ENCODE peak calls at places on chromosomes 12 and 14, in six cellular contexts. O is cardiac fibroblast, V is mesenchymal stem cell, Y is neural crest cell, Z is colonic mucosa, H is cerebellar cortex. A is an unnamed sample.
A peak's percentile ranks its signal among the peaks of the same experiment; 100 is the strongest.

GRCh38 chr12:132124766-132125425 is 19.2 kb downstream of the DDX51 start:
- DNase-seq in O (no peak), V (no peak), Y (no peak), Z (no peak), H (no peak), A (no peak)

GRCh38 chr14:56057071-56057865 is 60.9 kb upstream of the PELI2 start:
- DNase-seq in O (no peak), V (no peak), Y (no peak), Z (no peak), H (no peak), A (no peak)

GRCh38 chr12:97275261-97276197 is 187.1 kb upstream of the RMST start:
- DNase-seq in O (no peak), V (no peak), Y (peak; percentile 72), Z (no peak), H (peak; percentile 26), A (no peak)

GRCh38 chr12:6390084-6390799 is 6.3 kb downstream of the LTBR start:
- DNase-seq in O (no peak), V (no peak), Y (no peak), Z (peak; percentile 63), H (no peak), A (no peak)

GRCh38 chr14:26730929-26731618 is 133.2 kb upstream of the NOVA1 start:
- DNase-seq in O (peak; percentile 36), V (peak; percentile 33), Y (peak; percentile 8), Z (peak; percentile 17), H (peak; percentile 17), A (no peak)

GRCh38 chr12:50988051-50988450 is 35.7 kb downstream of the HIGD1C start:
- DNase-seq in O (peak; percentile 25), V (no peak), Y (no peak), Z (no peak), H (no peak), A (no peak)

GRCh38 chr12:118436002-118436724 is 59.8 kb downstream of the SUDS3 start:
- DNase-seq in O (peak; percentile 8), V (no peak), Y (peak; percentile 15), Z (no peak), H (peak; percentile 10), A (peak; percentile 19)

GRCh38 chr12:49941556-49942511 is 8.7 kb upstream of the AQP2 start:
- DNase-seq in O (no peak), V (no peak), Y (no peak), Z (no peak), H (no peak), A (no peak)

GRCh38 chr12:58725400-58726105 is 194.8 kb downstream of the LRIG3 start:
- DNase-seq in O (no peak), V (no peak), Y (no peak), Z (no peak), H (no peak), A (no peak)

GRCh38 chr14:52369305-52369781 is 55.2 kb downstream of the PTGER2 start:
- DNase-seq in O (peak; percentile 90), V (no peak), Y (no peak), Z (no peak), H (no peak), A (no peak)

GRCh38 chr14:100474176-100474575 is 113.0 kb downstream of the BEGAIN start:
- DNase-seq in O (no peak), V (no peak), Y (no peak), Z (no peak), H (no peak), A (no peak)

GRCh38 chr12:25054076-25054782 is 105.3 kb upstream of the BCAT1 start:
- DNase-seq in O (peak; percentile 35), V (no peak), Y (no peak), Z (no peak), H (no peak), A (no peak)

GRCh38 chr12:64825143-64826011 is 930 bp downstream of the TBC1D30 start:
- DNase-seq in O (no peak), V (no peak), Y (no peak), Z (no peak), H (peak; percentile 55), A (peak; percentile 2)

GRCh38 chr14:45246633-45247173 is 6.3 kb downstream of the MIS18BP1 start:
- DNase-seq in O (no peak), V (no peak), Y (no peak), Z (no peak), H (no peak), A (no peak)

GRCh38 chr12:42130670-42131402 is 13.8 kb downstream of the GXYLT1 start:
- DNase-seq in O (peak; percentile 82), V (peak; percentile 54), Y (no peak), Z (no peak), H (no peak), A (peak; percentile 53)

GRCh38 chr12:54201001-54201794 is 12.4 kb upstream of the SMUG1 start:
- DNase-seq in O (peak; percentile 78), V (peak; percentile 81), Y (peak; percentile 79), Z (peak; percentile 53), H (peak; percentile 72), A (peak; percentile 82)

GRCh38 chr14:87996276-87996592 is 3.3 kb upstream of the GALC start:
- DNase-seq in O (peak; percentile 26), V (no peak), Y (no peak), Z (no peak), H (no peak), A (no peak)

GRCh38 chr12:106125351-106126085 is 13.2 kb downstream of the NUAK1 start:
- DNase-seq in O (no peak), V (no peak), Y (no peak), Z (no peak), H (no peak), A (no peak)

GRCh38 chr12:98224584-98225221 is 290.7 kb upstream of the TMPO start:
- DNase-seq in O (no peak), V (no peak), Y (no peak), Z (no peak), H (no peak), A (no peak)

GRCh38 chr14:89571502-89571901 is 154.5 kb upstream of the FOXN3 start:
- DNase-seq in O (no peak), V (no peak), Y (no peak), Z (no peak), H (no peak), A (no peak)